ENCODE peak calls at places on chromosomes 6 and 20, in five cellular contexts. J is kidney tubule cell; F is CD8-positive, alpha-beta T cell; D is foreskin fibroblast; Q is NCI-H1436. W is an unnamed sample.

GRCh38 chr6:52330470-52330869 is 31.5 kb upstream of the PAQR8 start:
- DNase-seq in F (no peak), Q (no peak), D (no peak), J (no peak), W (no peak)

GRCh38 chr6:169997187-169997929 is 245.9 kb downstream of the ERMARD start:
- DNase-seq in F (no peak), J (peak), D (no peak), Q (no peak), W (no peak)

GRCh38 chr6:32240686-32241085 is 16.8 kb upstream of the NOTCH4 start:
- DNase-seq in Q (no peak), J (no peak), F (no peak), D (no peak), W (no peak)

GRCh38 chr6:41704656-41705328 is 30.6 kb downstream of the TFEB start:
- DNase-seq in F (no peak), J (no peak), Q (no peak), D (no peak), W (no peak)

GRCh38 chr6:34377984-34378383 is 14.5 kb downstream of the NUDT3 start:
- DNase-seq in F (no peak), D (no peak), Q (no peak), J (no peak), W (no peak)

GRCh38 chr20:39190666-39191570 is 228.8 kb downstream of the DHX35 start:
- DNase-seq in J (peak), D (peak), F (no peak), Q (no peak), W (no peak)

GRCh38 chr6:36769676-36770499 is 69.4 kb downstream of the CPNE5 start:
- DNase-seq in D (peak), J (peak), F (peak), Q (no peak), W (no peak)

GRCh38 chr6:136429264-136429663 is 121.0 kb downstream of the MAP7 start:
- DNase-seq in F (no peak), Q (no peak), J (no peak), D (no peak), W (no peak)

GRCh38 chr6:4397307-4397706 is 261.9 kb upstream of the ECI2 start:
- DNase-seq in D (no peak), J (no peak), F (no peak), Q (no peak), W (no peak)

GRCh38 chr20:4740774-4741431 is 19.2 kb downstream of the PRND start:
- DNase-seq in F (peak), Q (no peak), J (peak), D (no peak), W (peak)

GRCh38 chr6:132648356-132648755 is 10.6 kb downstream of the TAAR1 start:
- DNase-seq in J (peak), D (peak), F (no peak), Q (no peak), W (no peak)

GRCh38 chr6:153031335-153031955 is 28.9 kb upstream of the MTRF1L start:
- DNase-seq in F (no peak), D (peak), J (peak), Q (no peak), W (no peak)

GRCh38 chr6:79427721-79428120 is 109.5 kb downstream of the LCA5 start:
- DNase-seq in Q (no peak), F (no peak), J (peak), D (no peak), W (no peak)

GRCh38 chr6:169363590-169363989 is 109.9 kb upstream of the THBS2 start:
- DNase-seq in F (no peak), J (no peak), D (peak), Q (no peak), W (no peak)

GRCh38 chr6:73285674-73286283 is 22.8 kb upstream of the KHDC1 start:
- DNase-seq in D (peak), J (peak), F (no peak), Q (no peak), W (no peak)

GRCh38 chr6:136983692-136984091 is 61.1 kb downstream of the IL20RA start:
- DNase-seq in Q (no peak), D (no peak), F (no peak), J (no peak), W (no peak)

GRCh38 chr6:70860044-70860443 is 96.8 kb downstream of the B3GAT2 start:
- DNase-seq in D (no peak), F (no peak), J (no peak), Q (no peak), W (no peak)

GRCh38 chr6:106692112-106692822 is 62.9 kb downstream of the QRSL1 start:
- DNase-seq in D (peak), F (no peak), Q (no peak), J (peak), W (no peak)

GRCh38 chr6:45302832-45303231 is 25.3 kb upstream of the RUNX2 start:
- DNase-seq in Q (no peak), D (no peak), F (no peak), J (no peak), W (no peak)

GRCh38 chr20:5095931-5096330 is 23.8 kb downstream of the PCNA start:
- DNase-seq in D (no peak), J (no peak), F (no peak), Q (no peak), W (no peak)